ENCODE peak calls at places on chromosomes 3 and 15, in five cellular contexts. F, W, C, E and T are unnamed samples.

GRCh38 chr15:101000271-101000681 is 81.1 kb downstream of the LRRK1 start:
- DNase-seq in W (no peak), E (peak), C (no peak), F (peak), T (no peak)

GRCh38 chr15:41989573-41990242 is 17.4 kb upstream of the EHD4 start:
- DNase-seq in C (peak), W (peak), E (peak), F (peak), T (peak)

GRCh38 chr3:16090013-16090412 is 84.5 kb upstream of the GALNT15 start:
- DNase-seq in E (peak), W (no peak), C (peak), F (peak), T (no peak)

GRCh38 chr15:60493166-60493565 is 14.2 kb upstream of the ICE2 start:
- DNase-seq in C (no peak), E (no peak), F (no peak), W (no peak), T (no peak)

GRCh38 chr3:170203457-170203856 is 18.8 kb upstream of the PRKCI start:
- DNase-seq in W (no peak), E (no peak), C (no peak), F (no peak), T (no peak)

GRCh38 chr15:64149424-64150235 is 1.9 kb upstream of the SNX22 start:
- DNase-seq in E (no peak), C (no peak), W (no peak), F (no peak), T (peak)

GRCh38 chr3:171772427-171773056 is 37.7 kb downstream of the PLD1 start:
- DNase-seq in W (peak), C (peak), E (peak), F (peak), T (peak)

GRCh38 chr3:96354742-96355141 is 459.7 kb upstream of the EPHA6 start:
- DNase-seq in C (no peak), F (no peak), W (no peak), E (peak), T (no peak)

GRCh38 chr3:188918086-188918485 is 253.7 kb upstream of the TPRG1 start:
- DNase-seq in W (no peak), E (peak), C (no peak), F (no peak), T (no peak)

GRCh38 chr3:38579551-38580449 is 69.7 kb downstream of the SCN5A start:
- DNase-seq in C (peak), E (peak), F (no peak), W (no peak), T (no peak)

GRCh38 chr15:77819841-77820728 is 187.4 kb upstream of the LINGO1 start:
- DNase-seq in F (peak), W (peak), C (no peak), E (no peak), T (no peak)

GRCh38 chr3:16897254-16897926 is 12.6 kb downstream of the PLCL2 start:
- DNase-seq in E (no peak), F (no peak), C (peak), W (no peak), T (no peak)

GRCh38 chr3:156536524-156537316 is 18.2 kb downstream of the SSR3 start:
- DNase-seq in W (no peak), F (no peak), E (peak), C (peak), T (no peak)

GRCh38 chr3:174439621-174440349 is 419.3 kb upstream of the NAALADL2 start:
- DNase-seq in F (peak), C (peak), E (peak), W (peak), T (no peak)

GRCh38 chr15:57820119-57820518 is 113.6 kb downstream of the POLR2M start:
- DNase-seq in F (peak), E (peak), C (no peak), W (no peak), T (no peak)

GRCh38 chr3:157785071-157785826 is 282.0 kb upstream of the VEPH1 start:
- DNase-seq in F (peak), W (no peak), E (peak), C (peak), T (no peak)

GRCh38 chr3:73212683-73213082 is 151.2 kb downstream of the EBLN2 start:
- DNase-seq in F (no peak), C (no peak), W (no peak), E (no peak), T (no peak)

GRCh38 chr3:117790256-117790987 is 1080.8 kb downstream of the TUSC7 start:
- DNase-seq in F (peak), E (peak), C (no peak), W (peak), T (no peak)

GRCh38 chr3:129282727-129283327 is 4.2 kb downstream of the HMCES start:
- DNase-seq in E (peak), F (peak), W (no peak), C (peak), T (no peak)

GRCh38 chr3:157475921-157476395 is 27.3 kb downstream of the VEPH1 start:
- DNase-seq in C (peak), F (peak), E (peak), W (no peak), T (no peak)

GRCh38 chr15:55277116-55277564 is 12.5 kb downstream of the RAB27A start:
- DNase-seq in C (peak), F (no peak), W (no peak), E (peak), T (peak)

GRCh38 chr3:61452536-61452991 is 108.8 kb upstream of the PTPRG start:
- DNase-seq in E (peak), C (peak), F (peak), W (no peak), T (no peak)

GRCh38 chr3:17070560-17070959 is 185.8 kb downstream of the PLCL2 start:
- DNase-seq in E (no peak), W (peak), F (peak), C (peak), T (no peak)

GRCh38 chr15:74397239-74398068 is 30.0 kb upstream of the CYP11A1 start:
- DNase-seq in E (no peak), W (no peak), F (no peak), C (no peak), T (no peak)

GRCh38 chr3:30495172-30496124 is 111.0 kb upstream of the TGFBR2 start:
- DNase-seq in C (no peak), F (peak), E (no peak), W (no peak), T (peak)

GRCh38 chr3:47854720-47855455 is 52.0 kb downstream of the DHX30 start:
- DNase-seq in E (no peak), F (no peak), C (no peak), W (no peak), T (no peak)

GRCh38 chr15:32879980-32880379 is 162.2 kb downstream of the GREM1 start:
- DNase-seq in F (no peak), W (no peak), C (no peak), E (no peak), T (no peak)

GRCh38 chr15:78212546-78213424 is 21.6 kb downstream of the ACSBG1 start:
- DNase-seq in E (peak), C (peak), F (peak), W (no peak), T (no peak)

GRCh38 chr15:83108266-83109219 is 1.1 kb downstream of the TM6SF1 start:
- DNase-seq in E (no peak), W (no peak), C (peak), F (peak), T (peak)

GRCh38 chr3:146803746-146804145 is 198.6 kb upstream of the PLSCR5 start:
- DNase-seq in W (peak), F (peak), E (peak), C (peak), T (no peak)

GRCh38 chr15:91199511-91199910 is 99.5 kb downstream of the SV2B start:
- DNase-seq in F (no peak), E (no peak), C (no peak), W (no peak), T (no peak)

GRCh38 chr3:138465927-138466326 is 31.5 kb downstream of the ESYT3 start:
- DNase-seq in E (peak), C (no peak), F (no peak), W (no peak), T (no peak)

GRCh38 chr3:15272431-15273196 is 59.8 kb downstream of the SH3BP5 start:
- DNase-seq in F (no peak), W (no peak), E (no peak), C (no peak), T (no peak)

GRCh38 chr3:114622001-114622400 is 328.2 kb downstream of the TIGIT start:
- DNase-seq in F (no peak), C (no peak), W (no peak), E (peak), T (no peak)

GRCh38 chr3:114626751-114627150 is 332.9 kb downstream of the TIGIT start:
- DNase-seq in C (no peak), E (peak), W (no peak), F (peak), T (no peak)

GRCh38 chr3:114624047-114624445 is 330.2 kb downstream of the TIGIT start:
- DNase-seq in E (peak), F (peak), W (no peak), C (peak), T (no peak)

GRCh38 chr3:114623420-114624046 is 329.7 kb downstream of the TIGIT start:
- DNase-seq in F (peak), E (no peak), C (no peak), W (no peak), T (no peak)

DNA sequence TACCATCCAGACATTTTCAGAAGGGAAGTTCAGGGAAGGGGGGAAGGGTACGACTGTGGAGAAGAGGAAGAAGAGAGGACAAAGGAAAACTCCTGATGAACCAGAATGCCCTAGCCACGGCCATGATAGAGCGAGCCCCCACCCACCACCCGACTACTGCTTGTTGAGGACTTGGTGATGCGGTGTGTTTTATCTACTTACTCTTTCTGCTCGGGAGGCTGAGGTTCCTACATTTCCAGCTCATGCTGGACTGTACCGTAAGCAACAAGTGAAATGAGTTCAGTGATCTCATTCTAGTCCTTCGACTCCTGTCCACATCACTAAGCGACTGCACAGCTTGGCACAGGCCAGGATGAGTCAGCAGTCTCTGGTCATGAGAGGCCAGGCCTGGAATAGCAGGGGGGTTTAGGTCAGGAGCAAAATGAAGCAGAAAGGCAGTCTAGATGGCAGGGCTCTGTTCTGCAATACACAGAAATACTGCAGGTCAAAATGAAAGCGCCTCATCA is 330.9 kb downstream of the TIGIT start:
- DNase-seq in F (peak), E (peak), W (no peak), C (peak), T (no peak)
- H3K9ac ChIP-seq in F (peak), E (peak), W (no peak), C (peak), T (no peak)

GRCh38 chr3:159532577-159532976 is 456.1 kb upstream of the IL12A start:
- DNase-seq in W (no peak), E (no peak), F (no peak), C (no peak), T (no peak)
- H3K27ac ChIP-seq in W (no peak), E (no peak), F (no peak), C (no peak), T (no peak)

DNA sequence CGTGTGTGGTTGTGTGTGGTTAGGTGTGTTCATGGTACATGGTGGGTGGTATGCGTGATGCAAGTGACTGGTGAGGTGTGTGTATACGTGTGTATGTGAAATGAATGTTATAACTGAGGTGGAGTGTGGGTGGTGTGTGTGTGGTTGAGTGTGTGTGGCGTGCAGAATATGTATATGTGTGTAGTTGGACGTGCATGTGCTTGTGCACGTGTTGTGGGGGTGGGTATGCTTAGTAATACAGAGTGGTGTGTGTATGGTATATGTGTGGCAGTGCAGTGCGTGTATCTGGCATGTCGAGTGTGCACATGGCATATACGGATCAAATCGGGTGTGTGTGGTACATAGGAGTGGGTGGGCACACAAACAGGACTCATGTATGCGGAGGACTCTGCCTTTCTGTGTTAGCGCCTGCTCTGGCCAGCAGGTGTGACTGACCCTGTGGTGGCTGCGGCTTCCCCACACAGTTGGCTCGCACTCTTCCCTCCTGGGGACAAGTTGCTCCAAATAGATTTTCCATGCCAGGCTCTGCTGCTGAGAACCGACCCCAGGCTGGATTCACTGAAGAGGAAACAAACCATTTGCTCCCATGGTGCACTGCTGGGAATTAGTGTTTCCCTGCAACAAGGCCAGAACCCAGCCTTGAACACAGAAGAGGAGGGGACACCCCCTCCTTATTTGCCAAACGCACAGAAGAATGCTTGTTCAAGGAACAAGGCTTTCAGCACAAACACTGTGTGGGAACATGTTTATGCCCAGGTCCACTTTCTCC is 1.2 kb upstream of the C3orf70 start:
- DNase-seq in W (peak), C (no peak), F (no peak), E (no peak), T (no peak)
- TF ChIP-seq EZH2 in W (no peak), C (peak), F (no peak), E (peak), T (no peak)

DNA sequence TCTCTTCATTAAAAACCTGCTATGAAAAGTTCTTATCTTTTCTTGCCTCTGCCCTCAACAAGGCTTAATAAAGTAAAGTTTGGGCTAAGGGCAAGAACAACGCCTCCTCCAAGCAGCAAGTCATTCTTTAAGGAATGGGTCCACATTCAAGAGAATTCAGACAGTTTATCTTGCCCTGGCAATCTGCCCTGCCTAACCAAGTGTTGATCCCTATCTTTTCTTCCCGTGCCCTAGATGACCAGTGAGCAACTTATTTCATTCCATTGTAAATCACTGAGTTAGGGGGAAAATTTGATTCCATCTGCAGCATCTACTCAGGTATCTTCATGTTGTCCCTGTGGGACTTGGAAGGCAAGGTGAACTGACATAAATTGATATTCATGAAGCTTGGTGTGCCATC is 370.3 kb upstream of the DPPA4 start:
- DNase-seq in W (no peak), C (no peak), E (no peak), F (no peak), T (peak)
- H3K9ac ChIP-seq in W (no peak), C (no peak), E (no peak), F (no peak), T (no peak)